ENCODE peak calls at places on chromosomes 6 and 20, in seven cellular contexts. C is NCI-H1417; J is activated CD8-positive, alpha-beta T cell treated with anti-CD3 and anti-CD28 coated beads, Interleukin-2, amount 10 ng/mL, durations not matched to agents 7 days and 5 days; F is RCC 7860; R is ecto neural progenitor cell; V is stimulated activated CD8-positive, alpha-beta memory T cell treated with anti-CD3 and anti-CD28 coated beads, Interleukin-4, amount 100 ng/mL, for 24 hours; G is BE2C. P is an unnamed sample.

GRCh38 chr6:130749402-130749801 is 77.8 kb upstream of the SMLR1 start:
- DNase-seq in G (no peak), R (no peak), F (no peak), V (no peak), J (no peak), C (no peak), P (no peak)

GRCh38 chr6:98463629-98464028 is 370.7 kb upstream of the POU3F2 start:
- DNase-seq in J (no peak), V (no peak), G (no peak), C (peak), R (no peak), F (no peak), P (no peak)

GRCh38 chr6:165891320-165891719 is 228.3 kb upstream of the PDE10A start:
- DNase-seq in R (no peak), V (no peak), G (no peak), C (no peak), J (no peak), F (no peak), P (no peak)

GRCh38 chr6:96760153-96760687 is 77.1 kb downstream of the GPR63 start:
- DNase-seq in C (no peak), V (no peak), G (no peak), J (no peak), F (no peak), R (no peak), P (no peak)

GRCh38 chr6:20700375-20700774 is 166.1 kb downstream of the CDKAL1 start:
- DNase-seq in G (no peak), V (no peak), C (peak), R (no peak), F (no peak), J (no peak), P (no peak)

GRCh38 chr6:170451762-170452651 is 101.1 kb downstream of the PSMB1 start:
- DNase-seq in C (no peak), G (no peak), J (no peak), R (no peak), F (no peak), V (no peak), P (no peak)

GRCh38 chr6:141551318-141551717 is 581.4 kb upstream of the GJE1 start:
- DNase-seq in V (no peak), R (no peak), G (no peak), C (no peak), J (no peak), F (peak), P (no peak)

GRCh38 chr6:10307476-10307875 is 107.4 kb downstream of the TFAP2A start:
- DNase-seq in G (no peak), C (no peak), V (no peak), J (no peak), F (no peak), R (no peak), P (no peak)

GRCh38 chr6:169784941-169785340 is 33.5 kb downstream of the ERMARD start:
- DNase-seq in G (no peak), C (no peak), J (no peak), V (no peak), R (peak), F (no peak), P (no peak)

GRCh38 chr20:63129376-63129965 is 86.5 kb downstream of the YTHDF1 start:
- DNase-seq in F (no peak), C (no peak), R (no peak), V (no peak), J (no peak), G (no peak), P (no peak)

GRCh38 chr20:62941792-62942191 is 3.8 kb downstream of the GID8 start:
- DNase-seq in C (no peak), G (no peak), R (no peak), J (no peak), V (no peak), F (no peak), P (no peak)

GRCh38 chr6:96626749-96627353 is 63.9 kb downstream of the FHL5 start:
- DNase-seq in R (no peak), V (no peak), J (no peak), G (no peak), F (peak), C (peak), P (no peak)

GRCh38 chr20:20233041-20233514 is 134.8 kb upstream of the INSM1 start:
- DNase-seq in R (no peak), V (no peak), C (no peak), G (peak), J (no peak), F (no peak), P (no peak)

GRCh38 chr20:54165014-54165413 is 8.8 kb downstream of the CYP24A1 start:
- DNase-seq in R (no peak), V (no peak), F (no peak), C (no peak), J (no peak), G (no peak), P (no peak)

GRCh38 chr20:64050261-64051032 is 1.0 kb upstream of the SOX18 start:
- DNase-seq in J (no peak), F (no peak), V (no peak), R (peak), C (no peak), G (no peak), P (no peak)

GRCh38 chr6:148649454-148649963 is 97.3 kb upstream of the UST start:
- DNase-seq in V (no peak), C (no peak), G (no peak), R (no peak), F (no peak), J (no peak), P (no peak)

GRCh38 chr20:3000852-3001523 is 42.4 kb upstream of the GNRH2 start:
- DNase-seq in V (no peak), R (no peak), F (peak), J (no peak), G (no peak), C (peak), P (no peak)

GRCh38 chr6:149727793-149728498 is 10.0 kb upstream of the LATS1 start:
- DNase-seq in F (no peak), C (no peak), V (no peak), G (no peak), J (no peak), R (no peak), P (no peak)

GRCh38 chr6:137765044-137765443 is 102.0 kb upstream of the TNFAIP3 start:
- DNase-seq in J (no peak), R (no peak), G (no peak), C (no peak), V (no peak), F (no peak), P (no peak)

GRCh38 chr20:8073024-8073832 is 53.7 kb upstream of the TMX4 start:
- DNase-seq in F (no peak), V (no peak), R (no peak), J (no peak), C (no peak), G (no peak), P (no peak)

GRCh38 chr6:138240476-138241245 is 22.4 kb upstream of the PBOV1 start:
- DNase-seq in R (no peak), J (no peak), G (no peak), F (no peak), C (no peak), V (no peak), P (no peak)

GRCh38 chr6:95693108-95693507 is 115.8 kb downstream of the MANEA start:
- DNase-seq in R (no peak), G (no peak), V (no peak), F (no peak), C (no peak), J (no peak), P (no peak)

GRCh38 chr20:47576516-47577033 is 74.9 kb downstream of the NCOA3 start:
- DNase-seq in R (no peak), G (peak), F (peak), J (peak), C (peak), V (no peak), P (no peak)

GRCh38 chr20:49899551-49900383 is 15.6 kb downstream of the SPATA2 start:
- DNase-seq in F (no peak), V (no peak), J (no peak), G (no peak), R (no peak), C (no peak), P (no peak)